ENCODE peak calls at places on chromosomes 3 and 15, in ten cellular contexts. C is mucosa of descending colon, X is dorsolateral prefrontal cortex, I is body of pancreas, S is cardiac fibroblast, R is foreskin keratinocyte, H is lower lobe of right lung, J is transverse colon, V is tibial nerve, G is IMR-90. Z is an unnamed sample.

GRCh38 chr3:12924437-12924836 is 83.1 kb upstream of the RPL32 start:
- DNase-seq in R (no peak), X (no peak), C (no peak), V (no peak), S (no peak), H (no peak), J (no peak), G (no peak), I (no peak), Z (no peak)

GRCh38 chr3:189508784-189509489 is 122.3 kb upstream of the TP63 start:
- DNase-seq in R (no peak), J (no peak), C (no peak), V (no peak), G (no peak), S (peak; percentile 5), I (no peak), H (no peak), X (no peak), Z (no peak)

GRCh38 chr15:25675396-25675795 is 187.7 kb downstream of the ATP10A start:
- DNase-seq in R (no peak), J (no peak), V (no peak), I (no peak), G (no peak), C (no peak), H (no peak), S (no peak), X (no peak), Z (no peak)

GRCh38 chr15:75211436-75212199 is 9.9 kb downstream of the C15orf39 start:
- DNase-seq in C (no peak), H (no peak), J (no peak), X (no peak), V (no peak), I (no peak), R (peak; percentile 31), G (no peak), S (no peak), Z (no peak)

GRCh38 chr15:70439304-70439877 is 324.0 kb downstream of the UACA start:
- DNase-seq in G (no peak), J (no peak), I (no peak), V (no peak), H (no peak), C (no peak), R (no peak), X (no peak), S (no peak), Z (no peak)

GRCh38 chr3:4741404-4742307 is 237.6 kb upstream of the BHLHE40 start:
- DNase-seq in S (peak; percentile 98), I (peak; percentile 85), G (peak; percentile 99), J (peak; percentile 52), X (peak; percentile 15), C (peak; percentile 69), V (peak; percentile 50), R (peak; percentile 97), H (no peak), Z (no peak)

GRCh38 chr3:46564190-46565112 is 1.7 kb downstream of the LRRC2 start:
- DNase-seq in I (no peak), S (no peak), V (no peak), C (no peak), G (no peak), X (no peak), H (no peak), J (no peak), R (no peak), Z (no peak)

GRCh38 chr15:85073556-85074194 is 92.0 kb downstream of the PDE8A start:
- DNase-seq in G (peak; percentile 42), J (no peak), S (no peak), I (no peak), H (no peak), C (no peak), V (no peak), R (peak; percentile 56), X (no peak), Z (no peak)

GRCh38 chr3:156605686-156606605 is 51.0 kb upstream of the SSR3 start:
- DNase-seq in R (peak; percentile 56), G (peak; percentile 69), H (peak; percentile 86), X (peak; percentile 25), J (peak; percentile 23), S (peak; percentile 82), I (peak; percentile 31), V (no peak), C (peak; percentile 19), Z (no peak)

GRCh38 chr3:62529230-62529629 is 155.9 kb upstream of the FEZF2 start:
- DNase-seq in C (peak; percentile 60), R (peak; percentile 44), X (no peak), V (no peak), G (peak; percentile 8), I (peak; percentile 26), S (peak; percentile 33), J (peak; percentile 26), H (no peak), Z (no peak)

GRCh38 chr15:61063875-61064320 is 165.2 kb downstream of the RORA start:
- DNase-seq in V (no peak), X (no peak), H (no peak), J (peak; percentile 40), C (peak; percentile 37), G (no peak), S (no peak), R (peak; percentile 68), I (no peak), Z (no peak)

GRCh38 chr15:85495096-85495495 is 114.7 kb downstream of the AKAP13 start:
- DNase-seq in J (no peak), V (no peak), C (no peak), S (no peak), G (no peak), X (no peak), R (no peak), I (no peak), H (no peak), Z (no peak)

GRCh38 chr15:70447927-70448698 is 315.2 kb downstream of the UACA start:
- DNase-seq in H (peak; percentile 59), J (peak; percentile 30), G (no peak), I (no peak), R (no peak), S (peak; percentile 13), C (peak; percentile 38), X (no peak), V (no peak), Z (no peak)

GRCh38 chr3:177772908-177773557 is 575.8 kb upstream of the TBL1XR1 start:
- DNase-seq in V (no peak), X (no peak), R (no peak), J (no peak), G (no peak), S (no peak), C (no peak), H (no peak), I (no peak), Z (no peak)

DNA sequence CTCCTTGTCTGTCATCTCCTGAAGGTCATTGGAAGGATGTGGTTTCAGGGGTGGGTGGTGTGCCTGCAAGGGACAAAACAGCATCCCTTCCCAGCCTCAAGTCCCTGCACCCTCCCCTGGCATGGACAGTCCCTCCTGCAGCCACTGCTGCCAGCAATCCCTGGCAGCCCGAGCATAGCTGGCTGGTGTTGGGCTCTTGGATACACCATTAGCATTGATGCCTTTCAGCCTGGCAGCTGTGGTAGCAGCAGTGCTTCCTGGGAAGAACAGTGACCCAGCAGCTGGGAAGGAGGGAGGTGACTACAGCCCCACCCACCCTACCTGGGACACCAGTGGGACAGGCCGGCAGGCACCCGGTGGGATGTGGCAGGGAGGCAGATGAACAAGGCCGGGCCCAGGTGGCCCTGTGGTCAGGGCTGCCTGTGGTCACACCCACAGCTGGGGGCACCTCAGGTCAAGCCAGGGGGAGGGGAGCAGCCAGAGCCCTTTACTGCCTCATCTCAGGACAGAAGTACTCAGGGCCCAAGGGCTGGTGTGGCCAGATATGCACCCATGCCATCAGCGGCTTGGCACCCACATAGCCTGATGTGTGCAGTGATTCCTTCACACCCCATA is 32.9 kb upstream of the TMEM115 start:
- DNase-seq in J (no peak), S (no peak), G (no peak), X (no peak), V (no peak), C (no peak), I (peak; percentile 59), H (no peak), R (no peak), Z (no peak)
- TF ChIP-seq CTCF in J (no peak), S (no peak), G (no peak), X (no peak), V (no peak), C (no peak), I (no peak), H (no peak), R (no peak), Z (no peak)

GRCh38 chr15:59751552-59752413 is 62.7 kb upstream of the BNIP2 start:
- DNase-seq in R (peak; percentile 42), I (no peak), V (no peak), H (no peak), J (no peak), X (no peak), C (no peak), S (peak; percentile 3), G (no peak), Z (no peak)
- TF ChIP-seq CTCF in R (peak; percentile 76), I (no peak), V (no peak), H (peak; percentile 30), J (no peak), X (no peak), C (no peak), S (peak; percentile 27), G (no peak), Z (peak; percentile 16)

GRCh38 chr15:37789392-37789776 is 145.1 kb upstream of the TMCO5A start:
- DNase-seq in I (no peak), J (no peak), S (no peak), X (no peak), G (no peak), R (no peak), H (no peak), V (no peak), C (no peak), Z (no peak)
- TF ChIP-seq CTCF in I (no peak), J (no peak), S (no peak), X (no peak), G (no peak), R (no peak), H (no peak), V (no peak), C (no peak), Z (no peak)

GRCh38 chr15:47194718-47195117 is 522.6 kb upstream of the SEMA6D start:
- DNase-seq in X (no peak), H (no peak), G (peak; percentile 66), V (no peak), C (no peak), R (peak; percentile 35), J (no peak), S (peak; percentile 50), I (no peak), Z (no peak)
- TF ChIP-seq CTCF in X (no peak), H (peak; percentile 12), G (peak; percentile 60), V (peak; percentile 36), C (no peak), R (peak; percentile 67), J (no peak), S (peak; percentile 32), I (no peak), Z (peak; percentile 49)